ENCODE peak calls at places on chromosomes 1 and 21, in eight cellular contexts. One of them, this sample, is unnamed.

GRCh38 chr21:43825936-43826622 is 36.7 kb downstream of the RRP1 start:
- DNase-seq in GM12878: no peak
- DNase-seq in suprapubic skin: no peak
- DNase-seq in transverse colon: no peak
- DNase-seq in SK-N-SH: peak; percentile 49
- DNase-seq in sigmoid colon: peak; percentile 60
- DNase-seq in A549: peak; percentile 13
- DNase-seq in stomach: peak; percentile 42
- DNase-seq in this sample: no peak

GRCh38 chr1:109639063-109639840 is 16.6 kb upstream of the GSTM4 start:
- DNase-seq in stomach: no peak
- DNase-seq in sigmoid colon: no peak
- DNase-seq in GM12878: no peak
- DNase-seq in transverse colon: no peak
- DNase-seq in suprapubic skin: no peak
- DNase-seq in A549: no peak
- DNase-seq in SK-N-SH: peak; percentile 14
- DNase-seq in this sample: no peak

GRCh38 chr1:228842094-228842775 is 107.0 kb downstream of the RHOU start:
- DNase-seq in sigmoid colon: no peak
- DNase-seq in SK-N-SH: peak; percentile 45
- DNase-seq in A549: peak; percentile 84
- DNase-seq in GM12878: no peak
- DNase-seq in suprapubic skin: no peak
- DNase-seq in transverse colon: no peak
- DNase-seq in stomach: no peak
- DNase-seq in this sample: no peak

GRCh38 chr1:202599669-202600431 is 110.4 kb downstream of the SYT2 start:
- DNase-seq in A549: peak; percentile 83
- DNase-seq in GM12878: no peak
- DNase-seq in stomach: peak; percentile 37
- DNase-seq in suprapubic skin: no peak
- DNase-seq in transverse colon: peak; percentile 53
- DNase-seq in SK-N-SH: peak; percentile 80
- DNase-seq in sigmoid colon: peak; percentile 87
- DNase-seq in this sample: peak; percentile 42

GRCh38 chr21:36321325-36322082 is 1.5 kb downstream of the MORC3 start:
- DNase-seq in GM12878: no peak
- DNase-seq in transverse colon: no peak
- DNase-seq in suprapubic skin: no peak
- DNase-seq in A549: no peak
- DNase-seq in sigmoid colon: no peak
- DNase-seq in SK-N-SH: peak; percentile 63
- DNase-seq in stomach: peak; percentile 33
- DNase-seq in this sample: no peak

GRCh38 chr1:109763646-109764415 is at the start of gene EPS8L3:
- DNase-seq in stomach: peak; percentile 80
- DNase-seq in sigmoid colon: peak; percentile 60
- DNase-seq in A549: peak; percentile 49
- DNase-seq in SK-N-SH: no peak
- DNase-seq in GM12878: no peak
- DNase-seq in suprapubic skin: peak; percentile 46
- DNase-seq in transverse colon: peak; percentile 94
- DNase-seq in this sample: peak; percentile 4

GRCh38 chr21:32167513-32167912 is 111.3 kb downstream of the MIS18A start:
- DNase-seq in A549: no peak
- DNase-seq in sigmoid colon: no peak
- DNase-seq in transverse colon: no peak
- DNase-seq in GM12878: no peak
- DNase-seq in SK-N-SH: no peak
- DNase-seq in stomach: no peak
- DNase-seq in suprapubic skin: no peak
- DNase-seq in this sample: no peak

GRCh38 chr1:28591708-28592313 is at the start of gene RAB42:
- DNase-seq in A549: no peak
- DNase-seq in transverse colon: peak; percentile 51
- DNase-seq in sigmoid colon: peak; percentile 78
- DNase-seq in suprapubic skin: peak; percentile 74
- DNase-seq in stomach: peak; percentile 36
- DNase-seq in GM12878: no peak
- DNase-seq in SK-N-SH: peak; percentile 57
- DNase-seq in this sample: peak; percentile 36

GRCh38 chr1:45679123-45679522 is 7.2 kb downstream of the GPBP1L1 start:
- DNase-seq in GM12878: no peak
- DNase-seq in stomach: no peak
- DNase-seq in sigmoid colon: no peak
- DNase-seq in A549: no peak
- DNase-seq in SK-N-SH: no peak
- DNase-seq in transverse colon: no peak
- DNase-seq in suprapubic skin: no peak
- DNase-seq in this sample: no peak

GRCh38 chr1:20358761-20359263 is 68.1 kb downstream of the VWA5B1 start:
- DNase-seq in transverse colon: peak; percentile 78
- DNase-seq in sigmoid colon: no peak
- DNase-seq in GM12878: no peak
- DNase-seq in A549: peak; percentile 23
- DNase-seq in suprapubic skin: no peak
- DNase-seq in stomach: peak; percentile 79
- DNase-seq in SK-N-SH: peak; percentile 81
- DNase-seq in this sample: no peak

GRCh38 chr1:90768098-90768497 is 51.0 kb upstream of the BARHL2 start:
- DNase-seq in sigmoid colon: no peak
- DNase-seq in A549: peak; percentile 1
- DNase-seq in SK-N-SH: no peak
- DNase-seq in suprapubic skin: no peak
- DNase-seq in stomach: no peak
- DNase-seq in GM12878: no peak
- DNase-seq in transverse colon: no peak
- DNase-seq in this sample: no peak

GRCh38 chr1:226966683-226967082 is 26.6 kb downstream of the COQ8A start:
- DNase-seq in stomach: no peak
- DNase-seq in suprapubic skin: no peak
- DNase-seq in GM12878: no peak
- DNase-seq in A549: no peak
- DNase-seq in sigmoid colon: no peak
- DNase-seq in transverse colon: no peak
- DNase-seq in SK-N-SH: no peak
- DNase-seq in this sample: no peak

GRCh38 chr1:87182611-87183010 is 146.1 kb upstream of the LMO4 start:
- DNase-seq in sigmoid colon: no peak
- DNase-seq in A549: no peak
- DNase-seq in SK-N-SH: no peak
- DNase-seq in transverse colon: no peak
- DNase-seq in stomach: no peak
- DNase-seq in GM12878: no peak
- DNase-seq in suprapubic skin: no peak
- DNase-seq in this sample: no peak

GRCh38 chr1:245327842-245328241 is 173.1 kb downstream of the KIF26B start:
- DNase-seq in A549: no peak
- DNase-seq in sigmoid colon: no peak
- DNase-seq in suprapubic skin: no peak
- DNase-seq in GM12878: no peak
- DNase-seq in transverse colon: no peak
- DNase-seq in stomach: no peak
- DNase-seq in SK-N-SH: no peak
- DNase-seq in this sample: no peak

GRCh38 chr1:24021403-24022266 is 41.5 kb upstream of the SRSF10 start:
- DNase-seq in GM12878: no peak
- DNase-seq in stomach: peak; percentile 69
- DNase-seq in SK-N-SH: no peak
- DNase-seq in suprapubic skin: no peak
- DNase-seq in transverse colon: peak; percentile 46
- DNase-seq in A549: no peak
- DNase-seq in sigmoid colon: no peak
- DNase-seq in this sample: no peak

GRCh38 chr1:24020470-24020869 is 40.3 kb upstream of the SRSF10 start:
- DNase-seq in sigmoid colon: no peak
- DNase-seq in stomach: no peak
- DNase-seq in SK-N-SH: no peak
- DNase-seq in transverse colon: no peak
- DNase-seq in A549: no peak
- DNase-seq in GM12878: no peak
- DNase-seq in suprapubic skin: no peak
- DNase-seq in this sample: no peak

GRCh38 chr1:24015226-24016210 is 35.4 kb upstream of the SRSF10 start:
- DNase-seq in stomach: no peak
- DNase-seq in sigmoid colon: no peak
- DNase-seq in transverse colon: no peak
- DNase-seq in suprapubic skin: no peak
- DNase-seq in GM12878: no peak
- DNase-seq in SK-N-SH: no peak
- DNase-seq in A549: no peak
- DNase-seq in this sample: no peak

GRCh38 chr1:24020032-24020431 is 39.9 kb upstream of the SRSF10 start:
- DNase-seq in SK-N-SH: no peak
- DNase-seq in GM12878: no peak
- DNase-seq in A549: no peak
- DNase-seq in stomach: no peak
- DNase-seq in transverse colon: no peak
- DNase-seq in sigmoid colon: peak; percentile 88
- DNase-seq in suprapubic skin: no peak
- DNase-seq in this sample: no peak

DNA sequence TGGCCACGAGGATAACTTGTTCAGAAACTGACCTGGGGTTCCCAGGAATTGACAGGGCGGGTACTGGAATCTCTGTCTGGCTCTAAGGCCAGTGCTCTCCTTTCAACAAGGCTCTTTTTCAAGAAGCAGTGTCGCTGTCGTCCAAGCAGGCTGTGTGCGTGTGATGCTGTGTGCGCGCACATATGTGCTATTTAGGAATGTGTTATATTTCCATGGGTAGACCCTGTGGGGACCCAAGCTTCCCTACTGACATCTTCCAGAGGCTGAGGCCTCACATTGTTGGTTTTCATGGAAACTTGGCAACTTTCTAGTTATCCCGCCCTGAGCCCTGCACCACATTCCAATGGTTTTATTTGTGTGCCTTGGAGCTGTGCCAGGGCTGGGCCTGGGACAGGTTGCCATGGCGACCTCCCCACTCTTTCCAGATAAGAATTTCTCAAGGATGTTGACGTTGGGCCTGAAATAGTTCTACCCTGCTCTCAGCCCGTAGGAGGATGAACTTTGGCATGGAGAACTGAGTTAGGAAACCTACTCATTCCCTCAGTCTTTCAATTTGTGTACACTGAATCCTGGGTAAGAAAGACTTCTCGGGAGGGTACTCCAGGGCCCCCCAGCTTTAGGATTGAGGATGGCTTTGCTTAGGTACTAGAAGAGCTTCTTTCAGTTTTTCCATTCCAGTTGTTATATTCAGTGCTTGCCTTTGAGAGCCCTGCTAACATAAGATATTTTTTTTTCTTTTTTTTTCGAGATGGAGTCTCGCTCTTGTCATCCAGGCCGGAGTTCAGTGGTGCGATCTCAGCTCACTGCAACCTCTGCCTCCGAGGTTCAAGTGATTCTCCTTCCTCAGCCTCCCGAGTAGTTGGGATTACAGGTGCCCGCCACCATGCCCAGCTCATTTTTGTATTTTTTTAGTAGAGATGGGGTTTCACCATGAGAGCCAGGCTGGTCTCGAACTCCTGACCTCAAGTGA is 38.8 kb upstream of the SRSF10 start:
- DNase-seq in A549: peak; percentile 98
- DNase-seq in suprapubic skin: peak; percentile 96
- DNase-seq in GM12878: no peak
- DNase-seq in transverse colon: peak; percentile 97
- DNase-seq in stomach: peak; percentile 99
- DNase-seq in SK-N-SH: peak; percentile 33
- DNase-seq in sigmoid colon: peak; percentile 99
- DNase-seq in this sample: peak; percentile 100
- H3K4me1 ChIP-seq in A549: peaks cover 79% of the 10 kb centered on the region
- H3K4me1 ChIP-seq in suprapubic skin: peaks cover 44% of the 10 kb centered on the region
- H3K4me1 ChIP-seq in GM12878: no peaks in the 10 kb centered on the region
- H3K4me1 ChIP-seq in transverse colon: peaks cover 77% of the 10 kb centered on the region
- H3K4me1 ChIP-seq in stomach: peaks cover 86% of the 10 kb centered on the region
- H3K4me1 ChIP-seq in SK-N-SH: peaks cover 50% of the 10 kb centered on the region
- H3K4me1 ChIP-seq in sigmoid colon: peaks cover 79% of the 10 kb centered on the region
- H3K4me1 ChIP-seq in this sample: peaks cover 47% of the 10 kb centered on the region

GRCh38 chr1:101259744-101260148 is 22.9 kb downstream of the S1PR1 start:
- DNase-seq in GM12878: no peak
- DNase-seq in A549: peak; percentile 49
- DNase-seq in sigmoid colon: no peak
- DNase-seq in transverse colon: no peak
- DNase-seq in SK-N-SH: no peak
- DNase-seq in stomach: no peak
- DNase-seq in suprapubic skin: no peak
- DNase-seq in this sample: no peak
- TF ChIP-seq EP300 in GM12878: no peak
- TF ChIP-seq EP300 in A549: no peak
- TF ChIP-seq EP300 in sigmoid colon: no peak
- TF ChIP-seq EP300 in transverse colon: no peak
- TF ChIP-seq EP300 in SK-N-SH: peak; percentile 41
- TF ChIP-seq EP300 in stomach: no peak
- TF ChIP-seq EP300 in suprapubic skin: no peak
- TF ChIP-seq EP300 in this sample: no peak

GRCh38 chr1:162487241-162487640 is 10.4 kb upstream of the UHMK1 start:
- DNase-seq in transverse colon: no peak
- DNase-seq in A549: no peak
- DNase-seq in stomach: no peak
- DNase-seq in GM12878: no peak
- DNase-seq in sigmoid colon: no peak
- DNase-seq in SK-N-SH: no peak
- DNase-seq in suprapubic skin: no peak
- DNase-seq in this sample: no peak
- TF ChIP-seq CTCF in transverse colon: no peak
- TF ChIP-seq CTCF in A549: no peak
- TF ChIP-seq CTCF in stomach: no peak
- TF ChIP-seq CTCF in GM12878: no peak
- TF ChIP-seq CTCF in sigmoid colon: no peak
- TF ChIP-seq CTCF in SK-N-SH: no peak
- TF ChIP-seq CTCF in suprapubic skin: no peak
- TF ChIP-seq CTCF in this sample: no peak

GRCh38 chr21:44993321-44994015 is 53.6 kb downstream of the SLX9 start:
- DNase-seq in A549: no peak
- DNase-seq in transverse colon: no peak
- DNase-seq in stomach: no peak
- DNase-seq in SK-N-SH: no peak
- DNase-seq in sigmoid colon: peak; percentile 67
- DNase-seq in suprapubic skin: no peak
- DNase-seq in GM12878: no peak
- DNase-seq in this sample: no peak

GRCh38 chr21:44989943-44990780 is 50.3 kb downstream of the SLX9 start:
- DNase-seq in GM12878: no peak
- DNase-seq in suprapubic skin: no peak
- DNase-seq in A549: no peak
- DNase-seq in sigmoid colon: peak; percentile 72
- DNase-seq in transverse colon: no peak
- DNase-seq in SK-N-SH: peak; percentile 70
- DNase-seq in stomach: no peak
- DNase-seq in this sample: no peak

GRCh38 chr21:44992608-44993031 is 52.8 kb downstream of the SLX9 start:
- DNase-seq in sigmoid colon: peak; percentile 65
- DNase-seq in suprapubic skin: no peak
- DNase-seq in stomach: no peak
- DNase-seq in A549: no peak
- DNase-seq in SK-N-SH: no peak
- DNase-seq in GM12878: no peak
- DNase-seq in transverse colon: no peak
- DNase-seq in this sample: no peak

GRCh38 chr21:44990921-44991320 is 51.1 kb downstream of the SLX9 start:
- DNase-seq in GM12878: no peak
- DNase-seq in transverse colon: no peak
- DNase-seq in SK-N-SH: no peak
- DNase-seq in suprapubic skin: no peak
- DNase-seq in A549: no peak
- DNase-seq in stomach: no peak
- DNase-seq in sigmoid colon: peak; percentile 66
- DNase-seq in this sample: no peak

GRCh38 chr21:44991538-44992483 is 52.0 kb downstream of the SLX9 start:
- DNase-seq in A549: no peak
- DNase-seq in sigmoid colon: peak; percentile 72
- DNase-seq in suprapubic skin: no peak
- DNase-seq in stomach: no peak
- DNase-seq in SK-N-SH: no peak
- DNase-seq in GM12878: no peak
- DNase-seq in transverse colon: no peak
- DNase-seq in this sample: no peak
- H3K4me1 ChIP-seq in A549: no peaks in the 10 kb centered on the region
- H3K4me1 ChIP-seq in sigmoid colon: peaks cover 88% of the 10 kb centered on the region
- H3K4me1 ChIP-seq in suprapubic skin: peaks cover 33% of the 10 kb centered on the region
- H3K4me1 ChIP-seq in stomach: peaks cover 83% of the 10 kb centered on the region
- H3K4me1 ChIP-seq in SK-N-SH: no peaks in the 10 kb centered on the region
- H3K4me1 ChIP-seq in GM12878: no peaks in the 10 kb centered on the region
- H3K4me1 ChIP-seq in transverse colon: peaks cover 34% of the 10 kb centered on the region
- H3K4me1 ChIP-seq in this sample: peaks cover 34% of the 10 kb centered on the region